ENCODE peak calls at places on chromosomes 1 and 21, in eight cellular contexts. Y, W, L, S, P, K, T and I are unnamed samples.

GRCh38 chr1:202623075-202623474 is 87.2 kb downstream of the SYT2 start:
- DNase-seq in K (no peak), W (no peak), L (peak; percentile 66), P (no peak), Y (peak; percentile 63), S (no peak), T (no peak), I (peak; percentile 86)

GRCh38 chr1:5140136-5140535 is 485.7 kb downstream of the AJAP1 start:
- DNase-seq in Y (no peak), P (no peak), L (no peak), S (no peak), W (no peak), T (no peak), K (no peak), I (no peak)

GRCh38 chr1:236149003-236149595 is 6.8 kb downstream of the GPR137B start:
- DNase-seq in K (no peak), W (no peak), Y (no peak), L (no peak), T (no peak), S (no peak), P (no peak), I (no peak)

GRCh38 chr1:67342002-67342890 is 34.6 kb downstream of the IL12RB2 start:
- DNase-seq in S (no peak), L (no peak), T (no peak), W (no peak), K (no peak), P (no peak), Y (no peak), I (no peak)

GRCh38 chr1:154726903-154727302 is 118.9 kb upstream of the ADAR start:
- DNase-seq in K (no peak), Y (no peak), L (no peak), T (no peak), W (no peak), S (no peak), P (no peak), I (no peak)

GRCh38 chr1:235127203-235127602 is 1.4 kb downstream of the TOMM20 start:
- DNase-seq in W (no peak), S (peak; percentile 7), P (no peak), K (no peak), L (no peak), Y (no peak), T (no peak), I (no peak)

GRCh38 chr1:213582976-213583567 is 404.7 kb upstream of the PROX1 start:
- DNase-seq in Y (no peak), K (no peak), L (no peak), T (no peak), S (no peak), P (no peak), W (no peak), I (no peak)

GRCh38 chr1:164765993-164766720 is 207.2 kb downstream of the PBX1 start:
- DNase-seq in P (no peak), Y (no peak), K (no peak), W (no peak), S (no peak), L (no peak), T (no peak), I (no peak)

GRCh38 chr21:26055841-26056264 is 114.7 kb downstream of the APP start:
- DNase-seq in Y (no peak), W (no peak), K (no peak), P (no peak), T (no peak), L (no peak), S (no peak), I (no peak)

GRCh38 chr21:45479691-45480675 is 62.3 kb downstream of the SLC19A1 start:
- DNase-seq in K (peak; percentile 17), T (no peak), L (no peak), P (no peak), S (no peak), Y (no peak), W (no peak), I (no peak)

GRCh38 chr1:39509360-39510009 is 18.0 kb downstream of the BMP8A start:
- DNase-seq in K (no peak), W (no peak), S (peak; percentile 66), L (peak; percentile 77), Y (no peak), T (no peak), P (no peak), I (no peak)

GRCh38 chr1:44108241-44108640 is 10.4 kb upstream of the KLF17 start:
- DNase-seq in S (peak; percentile 7), T (no peak), Y (no peak), P (no peak), L (no peak), K (no peak), W (peak; percentile 18), I (no peak)

GRCh38 chr1:162988869-162989268 is 80.3 kb upstream of the RGS4 start:
- DNase-seq in L (no peak), T (no peak), K (no peak), Y (no peak), W (no peak), S (no peak), P (no peak), I (no peak)

GRCh38 chr1:116310172-116310571 is 62.9 kb upstream of the ATP1A1 start:
- DNase-seq in L (no peak), S (no peak), T (no peak), K (no peak), P (no peak), W (no peak), Y (no peak), I (peak; percentile 34)

GRCh38 chr1:116313776-116314175 is 59.3 kb upstream of the ATP1A1 start:
- DNase-seq in P (no peak), K (no peak), L (no peak), W (no peak), Y (no peak), T (no peak), S (no peak), I (no peak)

GRCh38 chr1:116314305-116314919 is 58.6 kb upstream of the ATP1A1 start:
- DNase-seq in P (no peak), T (no peak), K (peak; percentile 58), W (no peak), S (no peak), L (no peak), Y (no peak), I (no peak)

GRCh38 chr1:116309090-116309870 is 63.8 kb upstream of the ATP1A1 start:
- DNase-seq in K (no peak), W (peak; percentile 83), S (peak; percentile 61), T (no peak), Y (no peak), P (no peak), L (no peak), I (no peak)

GRCh38 chr1:116311756-116312691 is 61.0 kb upstream of the ATP1A1 start:
- DNase-seq in S (no peak), Y (no peak), P (peak; percentile 69), T (peak; percentile 52), W (peak; percentile 73), K (peak; percentile 55), L (no peak), I (no peak)
- TF ChIP-seq CTCF in S (no peak), Y (no peak), P (no peak), T (no peak), W (no peak), K (no peak), L (no peak), I (no peak)

GRCh38 chr21:42024261-42024877 is 14.2 kb upstream of the ZBTB21 start:
- DNase-seq in S (no peak), W (no peak), Y (no peak), L (no peak), T (no peak), K (no peak), P (no peak), I (no peak)
- H3K27me3 ChIP-seq in S (no peaks in the 10 kb centered on the region), W (no peaks in the 10 kb centered on the region), Y (no peaks in the 10 kb centered on the region), L (no peaks in the 10 kb centered on the region), T (no peaks in the 10 kb centered on the region), K (no peaks in the 10 kb centered on the region), P (no peaks in the 10 kb centered on the region), I (peaks cover 17% of the 10 kb centered on the region)

GRCh38 chr1:151611288-151611790 is 511 bp upstream of the SNX27 start:
- DNase-seq in Y (peak; percentile 73), P (no peak), S (peak; percentile 53), T (peak; percentile 30), K (no peak), L (no peak), W (peak; percentile 71), I (no peak)
- H3K4me3 ChIP-seq in Y (peak overlapping the region; percentile 99), P (peak overlapping the region; percentile 93), S (no peak overlapping the region), T (peak overlapping the region; percentile 99), K (no peak overlapping the region), L (peak overlapping the region; percentile 96), W (peak overlapping the region; percentile 87), I (peak overlapping the region; percentile 5)

DNA sequence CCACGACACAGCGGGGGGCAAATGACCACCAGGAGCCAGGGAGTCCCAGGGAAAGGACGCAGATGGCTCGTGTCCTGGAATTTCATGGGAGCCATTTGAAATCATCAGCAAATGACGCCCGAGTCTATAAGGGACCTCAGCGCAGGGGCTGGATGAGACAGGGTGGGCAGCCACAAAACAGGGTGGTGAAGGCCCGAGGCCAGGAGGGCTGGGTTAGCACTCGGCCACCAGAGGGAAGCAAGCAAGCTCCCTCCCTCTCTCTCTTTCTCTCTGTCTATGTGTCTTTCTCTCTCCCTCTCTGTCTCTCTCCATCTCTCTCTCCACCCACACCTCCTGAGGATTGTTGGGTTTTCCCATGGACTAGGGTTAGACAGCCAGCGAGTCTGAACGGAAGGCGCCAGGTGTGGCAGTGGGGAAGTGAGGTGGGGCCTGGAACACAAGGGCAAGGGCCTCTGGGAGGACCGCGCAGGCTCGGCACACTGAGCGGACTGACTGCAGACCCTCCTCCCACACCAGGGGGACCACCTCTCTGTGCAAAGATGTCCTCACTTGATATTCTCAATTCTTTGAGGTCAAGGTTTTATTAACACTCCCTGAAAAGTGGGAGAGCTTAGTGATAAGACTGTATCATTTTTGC is 73.8 kb upstream of the TMPRSS2 start:
- DNase-seq in Y (no peak), W (no peak), S (no peak), K (no peak), L (no peak), P (peak; percentile 40), T (peak; percentile 24), I (no peak)
- TF ChIP-seq CTCF in Y (no peak), W (peak; percentile 39), S (no peak), K (no peak), L (no peak), P (no peak), T (no peak), I (no peak)

DNA sequence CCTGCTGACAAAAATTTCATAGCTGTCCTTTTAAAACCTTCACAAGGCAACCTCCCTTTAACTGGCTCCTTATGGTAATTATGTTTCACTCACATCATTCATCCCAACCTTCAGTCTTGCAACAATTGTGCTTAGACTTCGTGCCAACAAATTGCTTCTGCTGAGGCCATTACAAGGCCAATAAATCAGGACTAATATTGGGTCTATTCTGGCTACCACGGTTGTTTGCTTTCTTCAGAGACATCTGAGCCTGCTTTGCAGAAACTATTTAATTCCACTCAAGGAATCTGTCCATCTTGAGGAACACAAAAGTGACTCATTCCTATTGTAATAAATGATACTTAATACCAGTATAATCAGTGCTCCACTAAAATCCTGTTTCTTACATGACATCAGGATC is 2.6 kb upstream of the GSTM4 start:
- DNase-seq in W (peak; percentile 54), K (no peak), T (no peak), S (no peak), Y (no peak), P (no peak), L (no peak), I (no peak)
- H3K27me3 ChIP-seq in W (no peaks in the 10 kb centered on the region), K (no peaks in the 10 kb centered on the region), T (no peaks in the 10 kb centered on the region), S (peaks cover 5% of the 10 kb centered on the region), Y (no peaks in the 10 kb centered on the region), P (no peaks in the 10 kb centered on the region), L (no peaks in the 10 kb centered on the region), I (no peaks in the 10 kb centered on the region)

GRCh38 chr1:28917757-28918118 is 3.4 kb downstream of the EPB41 start:
- DNase-seq in S (peak; percentile 29), K (no peak), T (no peak), L (no peak), P (no peak), W (peak; percentile 22), Y (no peak), I (no peak)
- H3K4me3 ChIP-seq in S (no peak overlapping the region), K (no peak overlapping the region), T (no peak overlapping the region), L (no peak overlapping the region), P (no peak overlapping the region), W (no peak overlapping the region), Y (no peak overlapping the region), I (no peak overlapping the region)

GRCh38 chr1:23745515-23745914 is 2.2 kb downstream of the ELOA start:
- DNase-seq in Y (no peak), S (peak; percentile 36), K (no peak), P (no peak), W (peak; percentile 52), T (no peak), L (no peak), I (no peak)
- TF ChIP-seq CTCF in Y (no peak), S (peak; percentile 58), K (peak; percentile 13), P (peak; percentile 35), W (peak; percentile 47), T (peak; percentile 52), L (no peak), I (peak; percentile 39)